ENCODE peak calls at places on chromosomes 6 and 20, in seven cellular contexts. Y, H, R, Q, C, M and I are unnamed samples.
A peak's percentile ranks its signal among the peaks of the same experiment; 100 is the strongest.

GRCh38 chr6:44481765-44482164 is 94.3 kb downstream of the CDC5L start:
- DNase-seq in Y (no peak), H (no peak), R (no peak), Q (no peak), C (no peak), M (no peak), I (no peak)

GRCh38 chr20:12847862-12848261 is 160.9 kb upstream of the SPTLC3 start:
- DNase-seq in Y (no peak), H (no peak), R (no peak), Q (no peak), C (no peak), M (peak; percentile 35), I (no peak)

GRCh38 chr6:16676978-16677377 is 84.3 kb downstream of the ATXN1 start:
- DNase-seq in Y (no peak), H (no peak), R (peak; percentile 83), Q (no peak), C (peak; percentile 64), M (no peak), I (no peak)

GRCh38 chr6:16777794-16778193 is 16.5 kb upstream of the ATXN1 start:
- DNase-seq in Y (no peak), H (no peak), R (no peak), Q (no peak), C (no peak), M (no peak), I (no peak)

GRCh38 chr6:149484733-149485700 is at the start of gene ZC3H12D:
- DNase-seq in Y (peak; percentile 81), H (no peak), R (peak; percentile 44), Q (peak; percentile 59), C (peak; percentile 33), M (no peak), I (peak; percentile 75)

GRCh38 chr6:3966426-3966825 is 112.5 kb downstream of the FAM217A start:
- DNase-seq in Y (no peak), H (no peak), R (no peak), Q (no peak), C (no peak), M (no peak), I (no peak)

GRCh38 chr6:63750400-63750799 is 114.8 kb downstream of the PHF3 start:
- DNase-seq in Y (no peak), H (no peak), R (no peak), Q (no peak), C (no peak), M (peak; percentile 15), I (no peak)

GRCh38 chr20:50120935-50121693 is 8.2 kb upstream of the UBE2V1 start:
- DNase-seq in Y (peak; percentile 75), H (peak; percentile 83), R (peak; percentile 41), Q (peak; percentile 80), C (peak; percentile 65), M (no peak), I (peak; percentile 88)

GRCh38 chr6:4370066-4370465 is 234.7 kb upstream of the ECI2 start:
- DNase-seq in Y (no peak), H (no peak), R (peak; percentile 98), Q (no peak), C (peak; percentile 98), M (peak; percentile 82), I (peak; percentile 20)

GRCh38 chr6:106187424-106187982 is 101.4 kb downstream of the PRDM1 start:
- DNase-seq in Y (no peak), H (no peak), R (peak; percentile 10), Q (no peak), C (no peak), M (no peak), I (no peak)

GRCh38 chr20:7772376-7772775 is 167.9 kb downstream of the HAO1 start:
- DNase-seq in Y (no peak), H (no peak), R (peak; percentile 80), Q (no peak), C (peak; percentile 53), M (peak; percentile 95), I (no peak)

GRCh38 chr6:22149501-22150490 is 147.0 kb downstream of the PRL start:
- DNase-seq in Y (no peak), H (peak; percentile 62), R (peak; percentile 66), Q (no peak), C (peak; percentile 78), M (no peak), I (no peak)

DNA sequence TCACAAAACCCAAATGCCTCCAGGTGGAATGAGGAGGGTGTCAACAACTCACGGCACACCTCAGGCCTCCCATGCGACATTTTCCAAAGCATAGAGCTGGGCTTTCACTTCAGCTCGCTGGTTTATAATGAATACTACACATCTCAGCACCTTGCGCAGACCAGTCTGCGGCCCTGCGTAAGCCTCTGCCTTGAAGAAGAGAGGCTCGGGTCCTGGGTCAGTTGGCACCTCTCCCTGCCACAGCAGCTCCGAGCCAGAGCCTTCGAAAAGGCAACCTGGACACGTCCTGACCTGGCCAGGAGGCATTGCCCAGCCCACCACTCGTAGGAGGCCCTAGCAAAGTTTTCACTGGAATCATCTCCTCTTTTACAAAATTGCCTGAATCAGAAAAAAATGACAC is 183.0 kb upstream of the AFDN start:
- DNase-seq in Y (no peak), H (no peak), R (no peak), Q (no peak), C (no peak), M (no peak), I (no peak)
- H3K9me3 ChIP-seq in Y (no peaks in the 10 kb centered on the region), H (no peaks in the 10 kb centered on the region), R (no peaks in the 10 kb centered on the region), Q (no peaks in the 10 kb centered on the region), C (peaks cover 20% of the 10 kb centered on the region), M (peaks cover 14% of the 10 kb centered on the region), I (no peaks in the 10 kb centered on the region)

GRCh38 chr6:2823104-2823850 is 18.4 kb downstream of the SERPINB1 start:
- DNase-seq in Y (no peak), H (no peak), R (no peak), Q (no peak), C (peak; percentile 36), M (no peak), I (no peak)
- H3K27ac ChIP-seq in Y (no peak overlapping the region), H (no peak overlapping the region), R (no peak overlapping the region), Q (no peak overlapping the region), C (no peak overlapping the region), M (no peak overlapping the region), I (no peak overlapping the region)

GRCh38 chr20:63848003-63848911 is 13.0 kb upstream of the ABHD16B start:
- DNase-seq in Y (no peak), H (no peak), R (no peak), Q (peak; percentile 43), C (no peak), M (no peak), I (peak; percentile 68)

GRCh38 chr20:63846128-63846771 is 15.0 kb upstream of the ABHD16B start:
- DNase-seq in Y (peak; percentile 92), H (peak; percentile 70), R (peak; percentile 42), Q (peak; percentile 81), C (no peak), M (no peak), I (peak; percentile 91)

GRCh38 chr20:63844384-63845025 is 13.4 kb upstream of the ZBTB46 start:
- DNase-seq in Y (no peak), H (no peak), R (no peak), Q (no peak), C (no peak), M (no peak), I (peak; percentile 37)

GRCh38 chr20:63846938-63847373 is 14.3 kb upstream of the ABHD16B start:
- DNase-seq in Y (no peak), H (no peak), R (no peak), Q (no peak), C (no peak), M (no peak), I (no peak)

GRCh38 chr20:63847374-63848002 is 13.8 kb upstream of the ABHD16B start:
- DNase-seq in Y (peak; percentile 82), H (no peak), R (peak; percentile 21), Q (peak; percentile 73), C (no peak), M (no peak), I (peak; percentile 87)
- H3K9ac ChIP-seq in Y (peak overlapping the region; percentile 34), H (no peak overlapping the region), R (no peak overlapping the region), Q (no peak overlapping the region), C (no peak overlapping the region), M (no peak overlapping the region), I (no peak overlapping the region)

GRCh38 chr6:919499-919898 is 226.6 kb upstream of the EXOC2 start:
- DNase-seq in Y (no peak), H (no peak), R (no peak), Q (no peak), C (no peak), M (no peak), I (no peak)
- H3K9me3 ChIP-seq in Y (no peaks in the 10 kb centered on the region), H (no peaks in the 10 kb centered on the region), R (no peaks in the 10 kb centered on the region), Q (peaks cover 31% of the 10 kb centered on the region), C (peaks cover 17% of the 10 kb centered on the region), M (peaks cover 4% of the 10 kb centered on the region), I (peaks cover 64% of the 10 kb centered on the region)

GRCh38 chr6:163352966-163353365 is 61.6 kb upstream of the QKI start:
- DNase-seq in Y (no peak), H (no peak), R (no peak), Q (no peak), C (no peak), M (no peak), I (no peak)
- H3K27ac ChIP-seq in Y (no peak overlapping the region), H (no peak overlapping the region), R (no peak overlapping the region), Q (no peak overlapping the region), C (no peak overlapping the region), M (no peak overlapping the region), I (no peak overlapping the region)